ENCODE peak calls at places on chromosomes 12 and 14, in five cellular contexts. Y is CD4-positive, alpha-beta T cell; W is activated gamma-delta T cell treated with Interleukin-2 at 50 U/mL for 16 hours; G is EL; K is T-cell. L is an unnamed sample.

GRCh38 chr14:55115861-55116245 is 13.2 kb upstream of the LGALS3 start:
- DNase-seq in Y (no peak), W (no peak), G (no peak), K (no peak), L (no peak)

GRCh38 chr12:105992849-105993740 is 145.7 kb downstream of the NUAK1 start:
- DNase-seq in Y (no peak), W (no peak), G (no peak), K (no peak), L (peak)

GRCh38 chr14:99996951-99997571 is 68.2 kb upstream of the EVL start:
- DNase-seq in Y (no peak), W (no peak), G (peak), K (no peak), L (no peak)

GRCh38 chr12:95116773-95117172 is 43.4 kb upstream of the NR2C1 start:
- DNase-seq in Y (no peak), W (no peak), G (no peak), K (no peak), L (peak)

GRCh38 chr12:5856692-5857091 is 88.4 kb downstream of the ANO2 start:
- DNase-seq in Y (no peak), W (no peak), G (no peak), K (no peak), L (no peak)

GRCh38 chr14:99134333-99135046 is 137.5 kb downstream of the BCL11B start:
- DNase-seq in Y (no peak), W (no peak), G (no peak), K (no peak), L (no peak)

GRCh38 chr12:97306121-97306520 is 156.5 kb upstream of the RMST start:
- DNase-seq in Y (no peak), W (no peak), G (no peak), K (no peak), L (no peak)

GRCh38 chr12:69115955-69116354 is 123.4 kb upstream of the CPSF6 start:
- DNase-seq in Y (no peak), W (no peak), G (no peak), K (no peak), L (no peak)

L was measured in iPS-NIHi11.